ENCODE peak calls at places on chromosomes 5 and 9, in nine cellular contexts. S is Peyer's patch; E is adrenal gland; X is body of pancreas; L is fibroblast of lung; I is BE2C; Y is CD8-positive, alpha-beta T cell; N is left lung; M is H9. J is an unnamed sample.

GRCh38 chr5:77990020-77990419 is 213.9 kb upstream of the TBCA start:
- DNase-seq in S (no peak), E (no peak), X (no peak), L (no peak), I (peak; percentile 69), Y (no peak), N (no peak), M (peak; percentile 62), J (no peak)

GRCh38 chr5:81212211-81212687 is 20.9 kb upstream of the CKMT2 start:
- DNase-seq in S (peak; percentile 72), E (no peak), X (peak; percentile 80), L (no peak), I (no peak), Y (no peak), N (no peak), M (no peak), J (no peak)

GRCh38 chr5:173940269-173940668 is 48.7 kb upstream of the C5orf47 start:
- DNase-seq in S (no peak), E (no peak), X (no peak), L (peak; percentile 61), I (no peak), Y (no peak), N (no peak), M (no peak), J (no peak)

GRCh38 chr5:174177976-174178600 is 132.6 kb downstream of the NSG2 start:
- DNase-seq in S (no peak), E (no peak), X (no peak), L (no peak), I (no peak), Y (no peak), N (no peak), M (peak; percentile 13), J (no peak)

GRCh38 chr5:112787896-112788295 is 50.2 kb downstream of the APC start:
- DNase-seq in S (no peak), E (no peak), X (no peak), L (no peak), I (no peak), Y (no peak), N (no peak), M (no peak), J (no peak)

GRCh38 chr5:143471666-143472411 is 68.4 kb upstream of the NR3C1 start:
- DNase-seq in S (no peak), E (no peak), X (no peak), L (no peak), I (no peak), Y (no peak), N (no peak), M (no peak), J (no peak)

GRCh38 chr9:93693129-93693528 is 116.7 kb downstream of the PHF2 start:
- DNase-seq in S (no peak), E (no peak), X (no peak), L (no peak), I (no peak), Y (no peak), N (no peak), M (no peak), J (no peak)

GRCh38 chr9:112558476-112558875 is 71.8 kb downstream of the KIAA1958 start:
- DNase-seq in S (no peak), E (no peak), X (no peak), L (no peak), I (no peak), Y (no peak), N (no peak), M (no peak), J (no peak)

DNA sequence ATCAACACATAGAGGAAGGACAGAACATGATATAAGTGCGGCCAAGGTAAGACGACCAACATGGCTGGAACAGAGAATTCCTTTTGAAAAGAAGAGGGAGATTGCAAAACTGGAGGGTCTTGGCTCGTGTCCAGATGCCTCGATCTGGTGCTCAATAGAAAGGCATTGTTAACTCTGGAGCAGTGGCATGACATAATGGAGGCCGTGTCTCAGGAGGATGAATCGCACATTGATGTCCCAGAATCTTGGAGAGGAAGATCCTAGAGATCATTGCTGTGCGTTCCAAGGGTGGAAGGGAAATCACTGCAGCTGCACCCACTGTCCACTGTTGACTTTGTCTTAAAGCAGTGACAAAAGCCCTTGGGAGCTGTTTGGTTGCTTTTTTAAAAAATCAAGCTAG is 30.9 kb downstream of the GRAMD2B start:
- DNase-seq in S (no peak), E (no peak), X (no peak), L (no peak), I (peak; percentile 17), Y (no peak), N (no peak), M (no peak), J (no peak)
- TF ChIP-seq CTCF in S (no peak), E (no peak), X (no peak), L (no peak), I (no peak), Y (no peak), N (no peak), M (no peak), J (no peak)

DNA sequence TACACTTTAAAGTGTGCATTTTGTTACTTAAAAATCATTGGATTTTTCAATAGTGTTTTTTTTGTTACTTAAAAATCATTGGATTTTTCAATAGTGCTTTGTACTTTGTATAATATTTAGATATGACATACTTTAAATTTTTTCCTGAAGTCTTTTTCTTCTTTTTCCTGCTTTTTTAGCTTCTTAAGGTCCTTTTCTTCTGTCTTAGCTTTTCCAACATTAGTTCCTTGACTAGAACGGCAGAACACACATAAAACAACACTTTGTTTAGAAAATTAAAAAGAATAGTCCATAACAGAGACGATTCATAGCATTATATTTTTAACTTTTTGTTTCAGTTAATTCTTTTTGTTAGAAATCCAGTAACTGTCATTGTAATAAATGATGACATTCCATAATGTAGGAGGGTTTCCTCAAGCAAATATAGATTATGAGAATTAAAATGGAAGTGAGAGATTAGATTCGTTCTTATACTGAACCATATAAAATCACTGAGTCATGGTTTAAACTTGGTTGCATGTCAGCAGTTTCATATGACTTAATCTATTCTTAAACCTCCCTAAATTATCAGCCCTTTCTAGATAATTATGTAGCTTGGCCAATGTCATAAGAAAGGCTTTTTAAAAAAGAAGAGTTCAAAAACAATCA is 45.3 kb upstream of the RICTOR start:
- DNase-seq in S (no peak), E (no peak), X (no peak), L (no peak), I (no peak), Y (no peak), N (no peak), M (no peak), J (no peak)
- H3K4me1 ChIP-seq in S (no peaks in the 10 kb centered on the region), E (peaks cover 3% of the 10 kb centered on the region), X (no peaks in the 10 kb centered on the region), L (no peaks in the 10 kb centered on the region), I (no peaks in the 10 kb centered on the region), Y (no peaks in the 10 kb centered on the region), N (no peaks in the 10 kb centered on the region), M (no peaks in the 10 kb centered on the region), J (peaks cover 9% of the 10 kb centered on the region)

GRCh38 chr9:35731415-35732184 is 395 bp downstream of the TLN1 start:
- DNase-seq in S (no peak), E (no peak), X (no peak), L (peak; percentile 43), I (no peak), Y (no peak), N (no peak), M (no peak), J (no peak)

GRCh38 chr9:35729101-35729500 is 2.9 kb downstream of the TLN1 start:
- DNase-seq in S (no peak), E (no peak), X (no peak), L (peak; percentile 35), I (no peak), Y (no peak), N (no peak), M (no peak), J (no peak)

GRCh38 chr9:35730486-35730854 is 1.5 kb downstream of the TLN1 start:
- DNase-seq in S (no peak), E (no peak), X (no peak), L (no peak), I (no peak), Y (no peak), N (no peak), M (no peak), J (no peak)

GRCh38 chr9:35728041-35728971 is 3.7 kb downstream of the TLN1 start:
- DNase-seq in S (peak; percentile 86), E (peak; percentile 62), X (peak; percentile 50), L (peak; percentile 92), I (no peak), Y (no peak), N (peak; percentile 85), M (peak; percentile 66), J (no peak)

GRCh38 chr9:35729700-35730485 is 2.1 kb downstream of the TLN1 start:
- DNase-seq in S (peak; percentile 70), E (peak; percentile 62), X (no peak), L (peak; percentile 82), I (peak; percentile 44), Y (no peak), N (peak; percentile 93), M (peak; percentile 56), J (no peak)
- TF ChIP-seq CTCF in S (peak; percentile 37), E (peak; percentile 72), X (peak; percentile 65), L (peak; percentile 70), I (peak; percentile 75), Y (no peak), N (peak; percentile 36), M (peak; percentile 71), J (peak; percentile 61)

DNA sequence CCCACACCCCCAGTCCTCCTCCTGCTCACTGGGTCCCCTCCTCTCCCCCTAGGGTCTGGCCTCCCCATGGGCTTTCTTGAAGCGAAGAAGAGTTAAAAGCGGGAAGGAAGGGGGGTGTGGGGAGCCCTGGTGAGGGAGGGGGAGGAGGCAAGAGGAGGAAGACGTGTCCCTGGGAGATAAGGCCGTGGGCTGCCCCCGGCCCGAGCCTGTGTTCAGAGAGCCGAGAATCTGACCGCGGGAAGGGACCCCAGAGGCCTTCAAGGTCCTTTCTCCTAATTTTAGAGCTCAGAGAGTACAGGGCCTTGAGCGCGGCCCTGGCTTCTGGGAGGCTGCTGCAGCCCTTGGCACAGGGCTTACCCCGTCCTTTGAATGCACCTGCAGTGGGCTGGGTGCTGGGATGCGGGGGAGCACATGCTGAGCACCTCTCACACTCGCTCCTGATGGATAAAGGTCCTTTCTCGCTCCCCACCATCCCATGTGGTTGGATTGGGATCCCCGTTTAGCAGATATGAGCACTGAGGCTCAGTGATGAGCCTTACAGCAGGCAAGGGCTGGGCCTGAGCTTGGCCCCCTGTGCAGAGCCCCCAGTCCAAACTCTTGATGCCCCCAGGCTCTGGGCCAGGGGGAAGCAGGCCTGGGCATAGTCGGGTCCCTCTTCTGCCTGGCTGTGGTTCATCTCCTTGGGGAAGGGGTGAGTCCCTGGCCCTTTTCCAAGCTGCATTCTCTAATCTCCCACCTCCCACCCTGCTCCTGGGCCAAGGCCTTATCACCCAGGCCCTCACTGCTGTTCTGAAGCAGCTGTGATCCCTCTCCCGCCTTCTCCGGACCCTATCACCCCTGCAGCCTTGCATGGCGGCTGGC is 5.9 kb downstream of the GFI1B start:
- DNase-seq in S (no peak), E (no peak), X (no peak), L (no peak), I (no peak), Y (no peak), N (no peak), M (no peak), J (no peak)
- H3K4me1 ChIP-seq in S (peaks cover 6% of the 10 kb centered on the region), E (no peaks in the 10 kb centered on the region), X (peaks cover 5% of the 10 kb centered on the region), L (no peaks in the 10 kb centered on the region), I (no peaks in the 10 kb centered on the region), Y (no peaks in the 10 kb centered on the region), N (no peaks in the 10 kb centered on the region), M (no peaks in the 10 kb centered on the region), J (no peaks in the 10 kb centered on the region)

DNA sequence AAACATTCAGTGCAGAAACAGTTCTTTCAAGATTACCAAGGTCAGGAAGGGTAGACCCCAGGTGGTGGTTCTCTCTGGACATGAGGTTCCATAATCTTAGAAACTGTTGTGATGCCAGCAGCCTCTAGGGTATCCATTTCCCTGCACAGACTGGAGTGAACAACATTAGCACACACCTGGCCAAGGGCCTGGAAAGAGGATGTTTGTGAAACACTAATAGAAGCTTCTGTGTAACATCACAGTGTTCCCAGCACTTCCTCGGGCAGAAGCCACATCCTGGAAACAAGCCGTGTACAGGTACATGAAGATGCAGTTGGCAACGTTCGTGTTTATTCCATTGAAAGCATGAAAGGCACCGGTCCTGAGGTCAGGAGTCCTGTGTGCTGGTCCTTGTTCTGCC is 598.2 kb upstream of the KLF4 start:
- DNase-seq in S (no peak), E (no peak), X (no peak), L (no peak), I (no peak), Y (no peak), N (no peak), M (no peak), J (no peak)
- TF ChIP-seq CTCF in S (no peak), E (no peak), X (no peak), L (no peak), I (no peak), Y (no peak), N (no peak), M (no peak), J (no peak)